ENCODE peak calls at places on chromosomes 12 and 14, in four cellular contexts. One of them, this sample, is unnamed. For H3K4me1, the result is how much of the 10 kb centered on the place peaks cover.

GRCh38 chr12:3034067-3034750 is 43.0 kb upstream of the TSPAN9 start:
- DNase-seq in astrocyte: peak
- DNase-seq in A549: peak
- DNase-seq in neural progenitor cell: peak
- DNase-seq in this sample: peak

GRCh38 chr12:118633071-118633470 is 256.7 kb downstream of the SUDS3 start:
- DNase-seq in astrocyte: no peak
- DNase-seq in A549: no peak
- DNase-seq in neural progenitor cell: peak
- DNase-seq in this sample: no peak

GRCh38 chr14:105423488-105424195 is 4.0 kb downstream of the MTA1 start:
- DNase-seq in astrocyte: no peak
- DNase-seq in A549: no peak
- DNase-seq in neural progenitor cell: no peak
- DNase-seq in this sample: no peak

GRCh38 chr14:35944847-35945246 is 118.7 kb downstream of the BRMS1L start:
- DNase-seq in astrocyte: no peak
- DNase-seq in A549: peak
- DNase-seq in neural progenitor cell: peak
- DNase-seq in this sample: no peak

GRCh38 chr12:82470906-82471512 is 112.7 kb downstream of the METTL25 start:
- DNase-seq in astrocyte: no peak
- DNase-seq in A549: no peak
- DNase-seq in neural progenitor cell: no peak
- DNase-seq in this sample: no peak

GRCh38 chr14:89641495-89642162 is 224.6 kb upstream of the FOXN3 start:
- DNase-seq in astrocyte: no peak
- DNase-seq in A549: no peak
- DNase-seq in neural progenitor cell: no peak
- DNase-seq in this sample: no peak

GRCh38 chr14:63493246-63493645 is 49.9 kb downstream of the PPP2R5E start:
- DNase-seq in astrocyte: peak
- DNase-seq in A549: peak
- DNase-seq in neural progenitor cell: peak
- DNase-seq in this sample: peak

GRCh38 chr12:52216107-52216506 is 16.9 kb upstream of the KRT7 start:
- DNase-seq in astrocyte: no peak
- DNase-seq in A549: no peak
- DNase-seq in neural progenitor cell: peak
- DNase-seq in this sample: peak

GRCh38 chr12:12922191-12922616 is 29.8 kb downstream of the GPRC5D start:
- DNase-seq in astrocyte: peak
- DNase-seq in A549: peak
- DNase-seq in neural progenitor cell: no peak
- DNase-seq in this sample: no peak

GRCh38 chr12:120514002-120514401 is 15.0 kb downstream of the COQ5 start:
- DNase-seq in astrocyte: no peak
- DNase-seq in A549: no peak
- DNase-seq in neural progenitor cell: no peak
- DNase-seq in this sample: no peak

GRCh38 chr12:132305991-132306884 is 23.2 kb downstream of the GALNT9 start:
- DNase-seq in astrocyte: no peak
- DNase-seq in A549: no peak
- DNase-seq in neural progenitor cell: no peak
- DNase-seq in this sample: no peak

GRCh38 chr14:94040796-94041195 is 14.7 kb downstream of the OTUB2 start:
- DNase-seq in astrocyte: no peak
- DNase-seq in A549: no peak
- DNase-seq in neural progenitor cell: no peak
- DNase-seq in this sample: no peak

GRCh38 chr14:67704484-67705089 is 2.9 kb downstream of the RDH12 start:
- DNase-seq in astrocyte: peak
- DNase-seq in A549: peak
- DNase-seq in neural progenitor cell: peak
- DNase-seq in this sample: peak

GRCh38 chr12:41076114-41076513 is 112.0 kb upstream of the PDZRN4 start:
- DNase-seq in astrocyte: no peak
- DNase-seq in A549: no peak
- DNase-seq in neural progenitor cell: no peak
- DNase-seq in this sample: no peak

DNA sequence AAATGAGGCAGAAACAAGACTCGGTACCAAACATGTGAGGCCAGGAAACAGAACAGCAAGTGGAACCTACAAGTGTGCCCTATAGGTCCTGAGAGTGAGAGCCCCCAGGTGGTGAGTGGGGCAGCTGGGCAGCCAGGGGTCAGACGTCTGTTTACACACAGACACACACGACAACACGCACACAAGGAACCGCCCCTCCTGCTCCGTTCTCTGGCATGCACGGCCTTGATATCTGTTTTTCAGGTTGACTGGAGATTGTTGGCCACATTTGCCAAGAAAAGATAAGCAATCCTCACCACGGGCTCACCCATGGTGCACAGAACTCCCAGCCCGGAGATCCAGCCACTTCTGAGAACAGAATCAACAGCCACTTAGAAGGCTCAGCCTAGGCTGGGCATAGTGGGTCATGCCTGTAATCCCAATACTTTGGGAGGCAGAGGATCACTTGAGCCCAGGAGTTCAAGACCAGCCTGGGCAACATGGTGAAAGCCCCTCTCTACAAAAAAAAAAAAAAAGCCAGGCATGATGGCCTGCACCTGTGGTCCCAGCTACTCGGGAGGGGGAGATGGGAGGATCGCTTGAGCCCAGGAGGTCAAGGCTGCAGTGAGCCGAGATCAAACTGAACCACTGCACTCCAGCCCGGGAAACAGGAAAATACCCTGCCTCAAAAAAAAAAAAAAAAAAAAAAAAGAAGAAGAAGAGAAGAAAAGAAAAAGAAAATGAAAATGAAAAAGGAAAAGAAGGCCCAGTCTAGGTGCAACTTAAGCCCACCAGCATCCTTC is 19.4 kb upstream of the EIF5 start:
- DNase-seq in astrocyte: no peak
- DNase-seq in A549: no peak
- DNase-seq in neural progenitor cell: no peak
- DNase-seq in this sample: no peak
- H3K4me1 ChIP-seq in astrocyte: under half
- H3K4me1 ChIP-seq in A549: under half
- H3K4me1 ChIP-seq in neural progenitor cell: under half
- H3K4me1 ChIP-seq in this sample: under half

GRCh38 chr12:104479141-104479662 is 22.5 kb downstream of the CHST11 start:
- DNase-seq in astrocyte: no peak
- DNase-seq in A549: no peak
- DNase-seq in neural progenitor cell: no peak
- DNase-seq in this sample: no peak

GRCh38 chr12:104480826-104481457 is 24.2 kb downstream of the CHST11 start:
- DNase-seq in astrocyte: peak
- DNase-seq in A549: no peak
- DNase-seq in neural progenitor cell: no peak
- DNase-seq in this sample: peak

GRCh38 chr12:104477812-104478388 is 21.2 kb downstream of the CHST11 start:
- DNase-seq in astrocyte: no peak
- DNase-seq in A549: no peak
- DNase-seq in neural progenitor cell: no peak
- DNase-seq in this sample: no peak

GRCh38 chr12:104480012-104480411 is 23.3 kb downstream of the CHST11 start:
- DNase-seq in astrocyte: no peak
- DNase-seq in A549: no peak
- DNase-seq in neural progenitor cell: no peak
- DNase-seq in this sample: no peak

GRCh38 chr12:104478396-104479140 is 21.8 kb downstream of the CHST11 start:
- DNase-seq in astrocyte: no peak
- DNase-seq in A549: no peak
- DNase-seq in neural progenitor cell: no peak
- DNase-seq in this sample: no peak
- H3K4me2 ChIP-seq in astrocyte: peak
- H3K4me2 ChIP-seq in A549: no peak
- H3K4me2 ChIP-seq in neural progenitor cell: no peak
- H3K4me2 ChIP-seq in this sample: no peak

DNA sequence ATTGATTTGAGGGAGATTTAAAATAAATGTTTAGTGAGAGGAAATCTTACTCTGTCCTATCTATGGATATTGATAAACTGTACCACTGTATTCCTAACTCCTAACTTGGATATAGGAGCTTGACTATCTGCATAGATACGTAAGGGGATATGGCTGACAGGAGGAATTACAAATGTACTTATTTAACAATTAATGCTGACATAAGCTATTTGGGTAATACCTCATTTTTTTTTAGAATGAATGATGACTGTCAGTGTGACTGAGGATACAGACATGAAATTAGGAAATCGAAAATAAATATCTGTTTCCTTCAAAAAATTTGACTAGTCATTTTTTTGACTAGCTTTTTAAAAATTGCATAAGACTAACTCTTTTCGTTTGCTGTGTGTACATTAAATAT is 74.9 kb downstream of the PDE3A start:
- DNase-seq in astrocyte: no peak
- DNase-seq in A549: no peak
- DNase-seq in neural progenitor cell: no peak
- DNase-seq in this sample: no peak
- H3K27ac ChIP-seq in astrocyte: no peak
- H3K27ac ChIP-seq in A549: no peak
- H3K27ac ChIP-seq in neural progenitor cell: no peak
- H3K27ac ChIP-seq in this sample: no peak

GRCh38 chr12:95230313-95230712 is 12.7 kb downstream of the VEZT start:
- DNase-seq in astrocyte: no peak
- DNase-seq in A549: no peak
- DNase-seq in neural progenitor cell: no peak
- DNase-seq in this sample: no peak

GRCh38 chr12:95228617-95229016 is 11.0 kb downstream of the VEZT start:
- DNase-seq in astrocyte: no peak
- DNase-seq in A549: no peak
- DNase-seq in neural progenitor cell: no peak
- DNase-seq in this sample: no peak

GRCh38 chr12:95225645-95226212 is 8.1 kb downstream of the VEZT start:
- DNase-seq in astrocyte: no peak
- DNase-seq in A549: no peak
- DNase-seq in neural progenitor cell: no peak
- DNase-seq in this sample: no peak

GRCh38 chr12:95231190-95231589 is 13.6 kb downstream of the VEZT start:
- DNase-seq in astrocyte: peak
- DNase-seq in A549: peak
- DNase-seq in neural progenitor cell: no peak
- DNase-seq in this sample: no peak

GRCh38 chr12:95227818-95228356 is 10.3 kb downstream of the VEZT start:
- DNase-seq in astrocyte: no peak
- DNase-seq in A549: no peak
- DNase-seq in neural progenitor cell: no peak
- DNase-seq in this sample: no peak
- H3K4me1 ChIP-seq in astrocyte: under half
- H3K4me1 ChIP-seq in A549: half or more
- H3K4me1 ChIP-seq in neural progenitor cell: under half
- H3K4me1 ChIP-seq in this sample: under half

GRCh38 chr12:87259405-87259804 is 769.8 kb downstream of the C12orf50 start:
- DNase-seq in astrocyte: no peak
- DNase-seq in A549: no peak
- DNase-seq in neural progenitor cell: no peak
- DNase-seq in this sample: no peak
- H3K4me2 ChIP-seq in astrocyte: no peak
- H3K4me2 ChIP-seq in A549: peak
- H3K4me2 ChIP-seq in neural progenitor cell: no peak
- H3K4me2 ChIP-seq in this sample: no peak

DNA sequence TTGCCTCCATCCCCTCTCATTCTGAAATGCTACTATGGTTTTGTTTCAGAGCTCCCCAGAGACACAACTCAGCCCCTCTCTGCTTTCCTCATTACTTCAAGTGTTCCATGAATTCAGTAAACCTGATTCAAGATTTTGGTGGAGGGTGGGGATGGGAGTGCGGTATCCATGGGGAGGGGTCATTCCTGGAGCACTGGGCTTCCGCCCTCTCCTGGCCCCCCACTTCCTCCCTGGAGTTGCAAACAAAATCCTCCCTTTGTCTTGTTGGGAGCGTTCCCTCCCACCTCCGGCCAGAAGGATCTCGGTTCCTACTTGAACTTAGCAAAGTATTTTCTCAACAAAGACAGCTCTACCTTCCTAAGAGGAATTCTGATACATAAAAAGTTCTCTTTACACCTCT is 71.8 kb upstream of the LTA4H start:
- DNase-seq in astrocyte: no peak
- DNase-seq in A549: no peak
- DNase-seq in neural progenitor cell: no peak
- DNase-seq in this sample: no peak
- H3K27ac ChIP-seq in astrocyte: no peak
- H3K27ac ChIP-seq in A549: no peak
- H3K27ac ChIP-seq in neural progenitor cell: no peak
- H3K27ac ChIP-seq in this sample: no peak

DNA sequence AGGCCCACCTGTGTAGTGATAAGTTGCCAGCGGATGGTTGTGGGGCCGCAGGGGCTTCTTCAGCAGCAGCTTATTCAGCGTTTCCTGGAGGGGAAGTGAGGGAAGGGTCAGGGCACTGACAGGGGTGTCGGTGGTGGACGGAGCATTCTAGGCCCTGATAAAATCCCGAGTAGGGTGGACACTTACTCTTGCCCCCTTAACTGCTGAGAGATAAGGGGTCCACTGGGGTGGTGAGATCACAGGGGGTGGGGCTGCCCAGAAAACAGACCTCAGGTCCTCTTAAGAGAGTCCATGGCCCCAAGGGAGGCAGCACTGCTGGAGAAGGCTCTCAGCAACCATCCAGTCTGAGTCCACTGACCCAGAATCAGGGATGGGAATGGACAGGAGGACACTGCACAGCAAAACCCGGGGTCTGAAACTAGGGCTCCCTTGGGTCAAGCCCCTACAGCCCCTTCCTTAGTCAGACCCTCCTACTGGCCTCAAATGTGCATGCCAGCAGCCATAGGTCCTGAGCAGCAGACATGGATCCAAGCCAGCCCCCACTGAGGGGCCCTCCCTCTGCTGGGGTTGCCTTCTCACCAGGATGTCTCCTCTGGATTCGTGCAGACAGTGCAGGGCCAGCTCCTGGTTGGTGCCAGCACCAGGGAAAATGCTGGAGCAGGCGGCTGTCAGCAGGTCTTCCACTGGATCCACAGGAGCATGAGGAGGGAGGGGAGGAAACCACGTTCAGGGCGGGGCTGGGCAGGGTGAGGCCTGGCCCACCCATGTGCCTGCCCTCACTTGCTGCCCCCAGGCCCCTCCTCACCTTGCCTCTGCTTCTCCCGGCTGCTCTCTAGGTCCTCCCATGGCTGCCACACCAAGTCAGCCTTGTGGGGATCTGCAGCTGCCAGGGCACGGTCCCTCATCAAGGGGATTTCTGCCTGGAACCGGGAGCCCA is 12.1 kb upstream of the PNMA1 start:
- DNase-seq in astrocyte: no peak
- DNase-seq in A549: no peak
- DNase-seq in neural progenitor cell: no peak
- DNase-seq in this sample: no peak
- H3K4me1 ChIP-seq in astrocyte: half or more
- H3K4me1 ChIP-seq in A549: half or more
- H3K4me1 ChIP-seq in neural progenitor cell: under half
- H3K4me1 ChIP-seq in this sample: under half

This sample was measured in trophoblast cell.